ENCODE peak calls at places on chromosomes 12 and 14, in eight cellular contexts. One of them, this sample, is unnamed.
A peak's percentile ranks its signal among the peaks of the same experiment; 100 is the strongest.

GRCh38 chr12:104213952-104214351 is 1.6 kb upstream of the TXNRD1 start:
- DNase-seq in WERI-Rb-1: no peak
- DNase-seq in brain microvascular endothelial cell: peak; percentile 14
- DNase-seq in iPS DF 6.9: no peak
- DNase-seq in A549: peak; percentile 82
- DNase-seq in AG04450: peak; percentile 85
- DNase-seq in tibial artery: no peak
- DNase-seq in neuronal stem cell: no peak
- DNase-seq in this sample: no peak

GRCh38 chr12:92502417-92503028 is 200.3 kb upstream of the PLEKHG7 start:
- DNase-seq in neuronal stem cell: no peak
- DNase-seq in A549: peak; percentile 35
- DNase-seq in iPS DF 6.9: no peak
- DNase-seq in WERI-Rb-1: no peak
- DNase-seq in AG04450: no peak
- DNase-seq in brain microvascular endothelial cell: no peak
- DNase-seq in tibial artery: no peak
- DNase-seq in this sample: no peak

GRCh38 chr12:80627773-80628172 is 79.7 kb upstream of the MYF6 start:
- DNase-seq in A549: no peak
- DNase-seq in iPS DF 6.9: no peak
- DNase-seq in WERI-Rb-1: no peak
- DNase-seq in AG04450: peak; percentile 10
- DNase-seq in tibial artery: no peak
- DNase-seq in neuronal stem cell: no peak
- DNase-seq in brain microvascular endothelial cell: peak; percentile 47
- DNase-seq in this sample: no peak

GRCh38 chr12:107310621-107311020 is 217.3 kb upstream of the CRY1 start:
- DNase-seq in neuronal stem cell: no peak
- DNase-seq in WERI-Rb-1: no peak
- DNase-seq in AG04450: no peak
- DNase-seq in brain microvascular endothelial cell: no peak
- DNase-seq in A549: no peak
- DNase-seq in tibial artery: no peak
- DNase-seq in iPS DF 6.9: no peak
- DNase-seq in this sample: no peak

GRCh38 chr12:59792647-59793046 is 196.8 kb downstream of the SLC16A7 start:
- DNase-seq in iPS DF 6.9: no peak
- DNase-seq in A549: no peak
- DNase-seq in neuronal stem cell: no peak
- DNase-seq in brain microvascular endothelial cell: no peak
- DNase-seq in WERI-Rb-1: no peak
- DNase-seq in tibial artery: no peak
- DNase-seq in AG04450: no peak
- DNase-seq in this sample: no peak

GRCh38 chr12:74514098-74514872 is 23.4 kb upstream of the ATXN7L3B start:
- DNase-seq in brain microvascular endothelial cell: no peak
- DNase-seq in A549: no peak
- DNase-seq in iPS DF 6.9: no peak
- DNase-seq in tibial artery: no peak
- DNase-seq in AG04450: no peak
- DNase-seq in neuronal stem cell: no peak
- DNase-seq in WERI-Rb-1: no peak
- DNase-seq in this sample: no peak

GRCh38 chr12:1691123-1692007 is 495 bp downstream of the ADIPOR2 start:
- DNase-seq in brain microvascular endothelial cell: no peak
- DNase-seq in tibial artery: peak; percentile 26
- DNase-seq in iPS DF 6.9: no peak
- DNase-seq in WERI-Rb-1: no peak
- DNase-seq in neuronal stem cell: peak; percentile 80
- DNase-seq in AG04450: no peak
- DNase-seq in A549: no peak
- DNase-seq in this sample: no peak

GRCh38 chr12:53098354-53098981 is 1.0 kb downstream of the IGFBP6 start:
- DNase-seq in brain microvascular endothelial cell: peak; percentile 77
- DNase-seq in neuronal stem cell: no peak
- DNase-seq in tibial artery: peak; percentile 80
- DNase-seq in AG04450: no peak
- DNase-seq in iPS DF 6.9: no peak
- DNase-seq in A549: peak; percentile 74
- DNase-seq in WERI-Rb-1: no peak
- DNase-seq in this sample: no peak

GRCh38 chr14:65101631-65102440 is 481 bp downstream of the MAX start:
- DNase-seq in WERI-Rb-1: peak; percentile 15
- DNase-seq in AG04450: no peak
- DNase-seq in brain microvascular endothelial cell: no peak
- DNase-seq in neuronal stem cell: peak; percentile 24
- DNase-seq in iPS DF 6.9: no peak
- DNase-seq in tibial artery: peak; percentile 29
- DNase-seq in A549: no peak
- DNase-seq in this sample: no peak

GRCh38 chr12:123808167-123808566 is 46.1 kb downstream of the DNAH10 start:
- DNase-seq in iPS DF 6.9: peak; percentile 7
- DNase-seq in neuronal stem cell: no peak
- DNase-seq in WERI-Rb-1: peak; percentile 45
- DNase-seq in AG04450: no peak
- DNase-seq in A549: peak; percentile 60
- DNase-seq in tibial artery: no peak
- DNase-seq in brain microvascular endothelial cell: peak; percentile 25
- DNase-seq in this sample: no peak

GRCh38 chr12:106871477-106871876 is 84.2 kb upstream of the TMEM263 start:
- DNase-seq in iPS DF 6.9: no peak
- DNase-seq in WERI-Rb-1: no peak
- DNase-seq in A549: peak; percentile 4
- DNase-seq in brain microvascular endothelial cell: no peak
- DNase-seq in AG04450: no peak
- DNase-seq in tibial artery: no peak
- DNase-seq in neuronal stem cell: no peak
- DNase-seq in this sample: no peak

GRCh38 chr12:74816398-74817175 is 279.0 kb downstream of the ATXN7L3B start:
- DNase-seq in WERI-Rb-1: no peak
- DNase-seq in brain microvascular endothelial cell: no peak
- DNase-seq in neuronal stem cell: no peak
- DNase-seq in iPS DF 6.9: no peak
- DNase-seq in AG04450: no peak
- DNase-seq in A549: peak; percentile 18
- DNase-seq in tibial artery: no peak
- DNase-seq in this sample: no peak

GRCh38 chr14:104542871-104543830 is 36.4 kb upstream of the C14orf180 start:
- DNase-seq in AG04450: no peak
- DNase-seq in iPS DF 6.9: no peak
- DNase-seq in neuronal stem cell: no peak
- DNase-seq in A549: no peak
- DNase-seq in tibial artery: no peak
- DNase-seq in WERI-Rb-1: no peak
- DNase-seq in brain microvascular endothelial cell: no peak
- DNase-seq in this sample: no peak

GRCh38 chr12:109153711-109154434 is 37.5 kb downstream of the ACACB start:
- DNase-seq in A549: no peak
- DNase-seq in tibial artery: no peak
- DNase-seq in AG04450: no peak
- DNase-seq in iPS DF 6.9: no peak
- DNase-seq in brain microvascular endothelial cell: no peak
- DNase-seq in WERI-Rb-1: no peak
- DNase-seq in neuronal stem cell: peak; percentile 3
- DNase-seq in this sample: no peak

GRCh38 chr14:104875811-104876210 is 10.7 kb downstream of the CEP170B start:
- DNase-seq in neuronal stem cell: no peak
- DNase-seq in A549: no peak
- DNase-seq in brain microvascular endothelial cell: no peak
- DNase-seq in AG04450: no peak
- DNase-seq in tibial artery: no peak
- DNase-seq in iPS DF 6.9: no peak
- DNase-seq in WERI-Rb-1: no peak
- DNase-seq in this sample: no peak

GRCh38 chr12:107760207-107760816 is 625 bp downstream of the PRDM4 start:
- DNase-seq in AG04450: no peak
- DNase-seq in tibial artery: peak; percentile 34
- DNase-seq in A549: peak; percentile 26
- DNase-seq in WERI-Rb-1: no peak
- DNase-seq in neuronal stem cell: peak; percentile 17
- DNase-seq in brain microvascular endothelial cell: no peak
- DNase-seq in iPS DF 6.9: no peak
- DNase-seq in this sample: no peak

GRCh38 chr14:71525663-71526246 is 406.5 kb upstream of the RGS6 start:
- DNase-seq in brain microvascular endothelial cell: no peak
- DNase-seq in WERI-Rb-1: peak; percentile 38
- DNase-seq in A549: no peak
- DNase-seq in neuronal stem cell: no peak
- DNase-seq in AG04450: no peak
- DNase-seq in iPS DF 6.9: no peak
- DNase-seq in tibial artery: no peak
- DNase-seq in this sample: no peak

GRCh38 chr14:35438910-35439713 is 34.6 kb upstream of the NFKBIA start:
- DNase-seq in iPS DF 6.9: peak; percentile 7
- DNase-seq in A549: peak; percentile 22
- DNase-seq in neuronal stem cell: no peak
- DNase-seq in WERI-Rb-1: no peak
- DNase-seq in brain microvascular endothelial cell: no peak
- DNase-seq in tibial artery: no peak
- DNase-seq in AG04450: no peak
- DNase-seq in this sample: no peak

DNA sequence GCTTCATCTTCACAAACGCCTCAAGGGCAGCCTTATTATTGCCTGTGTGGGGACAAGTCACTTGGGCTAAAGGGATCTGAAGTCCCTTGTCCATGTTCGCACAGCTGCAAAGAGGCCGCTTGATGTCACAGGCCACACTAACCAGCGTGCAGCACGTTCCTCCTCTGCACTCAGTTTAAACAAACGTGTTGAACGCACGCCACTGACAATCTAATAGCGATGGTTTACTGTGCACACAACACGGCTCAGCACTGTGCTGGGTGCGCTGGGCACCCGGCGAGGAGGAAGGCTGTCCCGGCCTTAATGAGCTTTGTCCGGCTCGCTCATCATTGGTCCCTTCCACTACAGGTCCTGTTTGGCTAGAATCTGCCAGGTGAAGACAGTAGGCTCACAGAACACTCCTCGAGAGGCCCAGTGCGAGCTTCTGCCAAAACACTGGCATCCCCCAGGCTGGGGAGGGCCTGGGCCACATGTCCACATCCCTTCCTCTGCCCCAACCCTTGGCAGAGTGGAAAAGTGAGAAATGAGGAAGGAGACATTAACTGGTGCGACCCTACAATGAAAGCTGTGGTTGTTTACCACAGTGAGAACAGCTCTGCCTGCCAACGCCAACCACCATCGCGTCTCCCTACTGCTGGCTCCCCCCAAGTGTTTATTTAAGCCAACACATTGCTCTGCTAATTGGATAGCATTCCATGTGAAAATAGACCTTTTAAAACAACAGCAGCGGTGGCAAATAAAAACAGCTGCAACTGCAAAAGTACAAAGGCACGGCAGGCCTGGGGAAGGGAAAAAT is 113.2 kb downstream of the RBM19 start:
- DNase-seq in iPS DF 6.9: no peak
- DNase-seq in A549: no peak
- DNase-seq in AG04450: no peak
- DNase-seq in brain microvascular endothelial cell: no peak
- DNase-seq in neuronal stem cell: no peak
- DNase-seq in tibial artery: no peak
- DNase-seq in WERI-Rb-1: no peak
- DNase-seq in this sample: no peak
- H3K27ac ChIP-seq in iPS DF 6.9: no peak overlapping the region
- H3K27ac ChIP-seq in A549: no peak overlapping the region
- H3K27ac ChIP-seq in AG04450: no peak overlapping the region
- H3K27ac ChIP-seq in brain microvascular endothelial cell: no peak overlapping the region
- H3K27ac ChIP-seq in neuronal stem cell: no peak overlapping the region
- H3K27ac ChIP-seq in tibial artery: no peak overlapping the region
- H3K27ac ChIP-seq in WERI-Rb-1: no peak overlapping the region
- H3K27ac ChIP-seq in this sample: no peak overlapping the region

GRCh38 chr12:25054783-25055144 is 105.9 kb upstream of the BCAT1 start:
- DNase-seq in neuronal stem cell: no peak
- DNase-seq in WERI-Rb-1: no peak
- DNase-seq in iPS DF 6.9: no peak
- DNase-seq in AG04450: no peak
- DNase-seq in brain microvascular endothelial cell: peak; percentile 81
- DNase-seq in tibial artery: no peak
- DNase-seq in A549: no peak
- DNase-seq in this sample: peak; percentile 49
- H3K27ac ChIP-seq in neuronal stem cell: no peak overlapping the region
- H3K27ac ChIP-seq in WERI-Rb-1: no peak overlapping the region
- H3K27ac ChIP-seq in iPS DF 6.9: no peak overlapping the region
- H3K27ac ChIP-seq in AG04450: no peak overlapping the region
- H3K27ac ChIP-seq in brain microvascular endothelial cell: peak overlapping the region; percentile 46
- H3K27ac ChIP-seq in tibial artery: no peak overlapping the region
- H3K27ac ChIP-seq in A549: no peak overlapping the region
- H3K27ac ChIP-seq in this sample: peak overlapping the region; percentile 89

GRCh38 chr12:11705010-11705409 is 55.5 kb downstream of the ETV6 start:
- DNase-seq in iPS DF 6.9: no peak
- DNase-seq in A549: peak; percentile 54
- DNase-seq in WERI-Rb-1: no peak
- DNase-seq in tibial artery: no peak
- DNase-seq in neuronal stem cell: no peak
- DNase-seq in AG04450: peak; percentile 77
- DNase-seq in brain microvascular endothelial cell: peak; percentile 91
- DNase-seq in this sample: peak; percentile 78

GRCh38 chr12:11710431-11710830 is 61.0 kb downstream of the ETV6 start:
- DNase-seq in A549: no peak
- DNase-seq in tibial artery: no peak
- DNase-seq in iPS DF 6.9: no peak
- DNase-seq in WERI-Rb-1: no peak
- DNase-seq in brain microvascular endothelial cell: no peak
- DNase-seq in AG04450: no peak
- DNase-seq in neuronal stem cell: no peak
- DNase-seq in this sample: no peak

GRCh38 chr12:11709513-11709912 is 60.0 kb downstream of the ETV6 start:
- DNase-seq in WERI-Rb-1: no peak
- DNase-seq in neuronal stem cell: no peak
- DNase-seq in iPS DF 6.9: no peak
- DNase-seq in tibial artery: no peak
- DNase-seq in brain microvascular endothelial cell: no peak
- DNase-seq in AG04450: no peak
- DNase-seq in A549: no peak
- DNase-seq in this sample: no peak

GRCh38 chr12:11706509-11707331 is 57.2 kb downstream of the ETV6 start:
- DNase-seq in neuronal stem cell: no peak
- DNase-seq in brain microvascular endothelial cell: no peak
- DNase-seq in AG04450: no peak
- DNase-seq in WERI-Rb-1: no peak
- DNase-seq in tibial artery: no peak
- DNase-seq in A549: no peak
- DNase-seq in iPS DF 6.9: no peak
- DNase-seq in this sample: no peak

GRCh38 chr12:11707535-11707934 is 58.1 kb downstream of the ETV6 start:
- DNase-seq in AG04450: no peak
- DNase-seq in iPS DF 6.9: no peak
- DNase-seq in tibial artery: no peak
- DNase-seq in brain microvascular endothelial cell: no peak
- DNase-seq in A549: no peak
- DNase-seq in WERI-Rb-1: no peak
- DNase-seq in neuronal stem cell: no peak
- DNase-seq in this sample: no peak
- H3K27ac ChIP-seq in AG04450: no peak overlapping the region
- H3K27ac ChIP-seq in iPS DF 6.9: no peak overlapping the region
- H3K27ac ChIP-seq in tibial artery: peak overlapping the region; percentile 70
- H3K27ac ChIP-seq in brain microvascular endothelial cell: no peak overlapping the region
- H3K27ac ChIP-seq in A549: no peak overlapping the region
- H3K27ac ChIP-seq in WERI-Rb-1: no peak overlapping the region
- H3K27ac ChIP-seq in neuronal stem cell: no peak overlapping the region
- H3K27ac ChIP-seq in this sample: no peak overlapping the region

GRCh38 chr12:117043598-117043901 is 55.7 kb downstream of the TESC start:
- DNase-seq in WERI-Rb-1: no peak
- DNase-seq in brain microvascular endothelial cell: no peak
- DNase-seq in A549: no peak
- DNase-seq in tibial artery: no peak
- DNase-seq in neuronal stem cell: no peak
- DNase-seq in iPS DF 6.9: no peak
- DNase-seq in AG04450: no peak
- DNase-seq in this sample: no peak
- H3K27ac ChIP-seq in WERI-Rb-1: no peak overlapping the region
- H3K27ac ChIP-seq in brain microvascular endothelial cell: no peak overlapping the region
- H3K27ac ChIP-seq in A549: no peak overlapping the region
- H3K27ac ChIP-seq in tibial artery: no peak overlapping the region
- H3K27ac ChIP-seq in neuronal stem cell: no peak overlapping the region
- H3K27ac ChIP-seq in iPS DF 6.9: no peak overlapping the region
- H3K27ac ChIP-seq in AG04450: no peak overlapping the region
- H3K27ac ChIP-seq in this sample: no peak overlapping the region